ENCODE peak calls at places on chromosome 18, in seven cellular contexts. T is HCT116; N is AG10803; C is fibroblast of mammary gland; L is pancreas; U is GM23338; I is CD4-positive, alpha-beta T cell. J is an unnamed sample.

GRCh38 chr18:48902856-48903601 is 47.7 kb downstream of the SMAD7 start:
- DNase-seq in T (no peak), N (peak; percentile 64), I (no peak), C (peak; percentile 81), U (no peak), L (no peak), J (no peak)

GRCh38 chr18:24426398-24427294 is at the start of gene IMPACT:
- DNase-seq in N (peak; percentile 80), C (peak; percentile 72), T (peak; percentile 54), L (peak; percentile 77), U (peak; percentile 97), I (peak; percentile 52), J (peak; percentile 92)

GRCh38 chr18:27175914-27176313 is 9.2 kb downstream of the CHST9 start:
- DNase-seq in C (no peak), L (no peak), N (no peak), U (peak; percentile 85), I (no peak), T (no peak), J (no peak)

GRCh38 chr18:46705521-46705920 is 48.5 kb upstream of the LOXHD1 start:
- DNase-seq in I (no peak), N (no peak), C (no peak), T (no peak), U (peak; percentile 66), L (no peak), J (no peak)

GRCh38 chr18:62399781-62400308 is 74.7 kb downstream of the TNFRSF11A start:
- DNase-seq in C (no peak), L (no peak), U (peak; percentile 79), N (no peak), I (no peak), T (no peak), J (no peak)

GRCh38 chr18:10838594-10838993 is 310.8 kb downstream of the PIEZO2 start:
- DNase-seq in N (no peak), L (no peak), U (no peak), I (no peak), T (no peak), C (peak; percentile 8), J (no peak)

GRCh38 chr18:730692-731091 is 18.3 kb upstream of the ENOSF1 start:
- DNase-seq in C (no peak), T (no peak), N (no peak), L (no peak), U (no peak), I (no peak), J (no peak)

GRCh38 chr18:31778391-31778950 is 17.8 kb upstream of the SLC25A52 start:
- DNase-seq in N (no peak), C (no peak), U (no peak), L (no peak), I (no peak), T (no peak), J (no peak)

GRCh38 chr18:9861933-9862332 is 23.8 kb upstream of the TXNDC2 start:
- DNase-seq in L (no peak), N (no peak), I (no peak), U (no peak), T (no peak), C (no peak), J (no peak)

GRCh38 chr18:9140381-9140780 is 3.8 kb downstream of the ANKRD12 start:
- DNase-seq in U (no peak), C (no peak), L (no peak), N (no peak), T (no peak), I (no peak), J (no peak)

GRCh38 chr18:10477863-10478260 is 23.4 kb downstream of the APCDD1 start:
- DNase-seq in U (peak; percentile 41), L (no peak), C (no peak), N (no peak), T (no peak), I (no peak), J (no peak)

DNA sequence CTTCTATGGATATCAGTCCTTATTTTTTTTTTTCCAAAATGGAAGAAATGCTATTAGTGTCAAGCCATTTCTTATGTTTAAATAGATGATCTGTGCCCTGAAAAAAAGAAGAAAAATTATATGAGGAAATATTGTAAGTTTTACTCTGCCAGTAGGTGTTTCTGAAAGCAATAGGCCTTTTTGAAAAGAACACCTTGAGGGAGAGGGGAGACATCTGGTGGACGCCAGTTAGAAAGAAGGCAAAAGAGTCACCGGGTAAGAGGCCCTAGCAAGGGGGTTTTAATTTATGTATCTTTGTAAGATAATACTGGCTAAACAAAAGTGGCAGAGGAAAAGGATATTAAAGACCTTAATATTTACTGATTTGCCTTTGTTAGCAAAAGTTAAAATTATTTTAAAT is 56.1 kb downstream of the DYNAP start:
- DNase-seq in L (peak; percentile 3), I (no peak), N (no peak), T (peak; percentile 34), U (peak; percentile 72), C (peak; percentile 22), J (no peak)
- TF ChIP-seq CTCF in L (peak; percentile 21), I (no peak), N (peak; percentile 21), T (peak; percentile 66), U (peak; percentile 81), C (peak; percentile 35), J (peak; percentile 67)

GRCh38 chr18:63422862-63423304 is 607 bp upstream of the VPS4B start:
- DNase-seq in T (peak; percentile 18), U (no peak), L (no peak), C (no peak), N (no peak), I (no peak), J (no peak)
- TF ChIP-seq CTCF in T (no peak), U (no peak), L (no peak), C (no peak), N (no peak), I (no peak), J (peak; percentile 0)

DNA sequence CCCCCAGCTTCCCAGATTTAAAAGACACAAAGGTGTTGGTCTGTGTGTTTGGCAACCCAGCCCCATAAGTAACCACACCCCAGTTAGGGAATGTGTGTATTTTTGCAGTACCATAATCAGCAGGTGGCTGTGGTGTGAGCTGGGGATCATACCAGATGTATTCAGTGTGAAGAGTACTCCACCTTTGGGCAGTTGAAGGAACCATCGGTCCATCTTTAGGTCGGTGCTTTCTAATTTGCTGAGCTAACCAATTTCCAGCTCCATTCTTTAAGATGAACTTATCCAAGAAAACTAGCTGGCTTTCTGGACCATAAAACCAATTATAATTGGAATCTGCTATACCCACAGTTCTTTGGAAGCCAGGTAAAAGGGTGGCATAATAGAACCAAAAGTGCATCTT is 3.2 kb downstream of the DSEL start:
- DNase-seq in T (no peak), U (peak; percentile 25), I (no peak), L (no peak), N (no peak), C (no peak), J (no peak)
- TF ChIP-seq CTCF in T (no peak), U (peak; percentile 57), I (no peak), L (no peak), N (no peak), C (no peak), J (no peak)

GRCh38 chr18:36649205-36649604 is 179.6 kb downstream of the TPGS2 start:
- DNase-seq in N (no peak), I (no peak), T (no peak), L (no peak), C (no peak), U (peak; percentile 30), J (peak; percentile 20)
- TF ChIP-seq CTCF in N (no peak), I (no peak), T (no peak), L (no peak), C (no peak), U (peak; percentile 46), J (no peak)

DNA sequence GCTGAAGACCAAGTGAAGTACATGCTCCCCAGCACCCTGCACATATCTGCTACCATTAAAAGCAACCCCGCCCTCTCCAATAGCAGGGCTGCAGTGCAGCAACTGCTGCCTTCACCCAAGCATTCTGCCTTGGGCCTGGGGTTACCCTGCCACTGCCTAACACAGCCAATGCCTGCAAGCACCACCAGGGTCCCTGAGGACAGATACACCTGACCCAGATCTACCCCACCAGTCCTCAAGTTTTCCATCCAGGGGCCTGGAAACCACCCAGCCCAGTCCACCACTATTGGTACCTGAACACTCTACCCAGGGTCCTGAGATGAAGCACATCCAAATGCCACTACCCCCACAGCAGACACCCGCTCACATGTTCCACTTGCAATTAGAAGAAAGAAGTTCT is 181.1 kb upstream of the RBBP8 start:
- DNase-seq in C (no peak), N (no peak), U (no peak), I (no peak), T (no peak), L (no peak), J (no peak)
- TF ChIP-seq CTCF in C (no peak), N (no peak), U (no peak), I (no peak), T (no peak), L (no peak), J (no peak)

GRCh38 chr18:74459877-74460276 is 2.8 kb upstream of the DIPK1C start:
- DNase-seq in C (no peak), T (no peak), U (peak; percentile 83), L (no peak), N (no peak), I (no peak), J (no peak)
- TF ChIP-seq CTCF in C (peak; percentile 23), T (peak; percentile 33), U (peak; percentile 40), L (no peak), N (peak; percentile 28), I (no peak), J (peak; percentile 65)

DNA sequence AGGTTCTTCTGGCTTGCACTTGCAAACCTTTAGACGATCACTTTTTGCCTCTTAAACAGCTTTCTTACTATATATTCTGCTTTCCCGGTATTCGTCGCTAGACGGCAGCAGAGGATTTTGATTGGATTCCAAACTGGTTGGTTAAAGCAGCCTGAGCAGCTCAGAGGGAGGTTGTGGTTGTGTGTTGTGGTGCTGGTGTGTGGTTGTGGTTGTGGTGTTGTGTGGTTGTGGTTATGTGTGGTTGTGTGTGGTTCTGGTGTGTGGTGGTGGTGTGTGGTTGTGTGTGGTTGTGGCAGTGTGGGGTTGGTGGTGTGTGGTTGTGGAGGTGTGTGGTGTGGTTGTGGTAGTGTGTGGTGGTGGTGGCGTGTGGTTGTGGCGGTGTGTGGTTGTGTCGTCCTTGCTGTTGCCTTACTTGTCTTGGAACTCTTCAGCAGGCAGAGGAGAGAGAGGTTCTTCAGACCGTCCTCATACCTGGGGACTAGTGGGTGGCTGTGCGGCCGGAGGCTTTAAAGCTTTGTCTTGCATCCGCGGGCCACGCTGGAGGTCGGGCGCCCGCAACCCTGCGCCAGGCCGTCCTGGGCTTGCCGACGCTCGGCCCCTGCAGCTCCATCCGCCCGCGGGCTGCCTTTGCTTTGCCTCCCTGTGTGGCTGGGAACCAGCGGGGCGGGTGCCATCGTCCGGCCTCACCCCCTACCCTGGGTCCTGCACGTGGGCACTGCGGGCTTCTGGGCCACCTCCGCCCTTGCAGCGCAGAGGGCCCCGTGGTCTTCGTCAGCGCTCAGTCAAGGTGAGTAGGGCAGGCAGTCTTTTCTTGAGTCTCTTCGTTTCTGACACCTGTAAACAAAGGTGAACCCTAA is 190.8 kb downstream of the ARHGAP28 start:
- DNase-seq in L (peak; percentile 59), U (peak; percentile 90), C (peak; percentile 77), T (no peak), N (peak; percentile 66), I (no peak), J (no peak)
- TF ChIP-seq CTCF in L (peak; percentile 52), U (peak; percentile 88), C (peak; percentile 98), T (peak; percentile 24), N (peak; percentile 90), I (no peak), J (peak; percentile 81)

GRCh38 chr18:77765468-77765867 is 515.8 kb downstream of the GALR1 start:
- DNase-seq in L (no peak), N (no peak), T (no peak), C (peak; percentile 6), U (peak; percentile 29), I (no peak), J (no peak)
- TF ChIP-seq CTCF in L (no peak), N (peak; percentile 3), T (no peak), C (no peak), U (peak; percentile 59), I (no peak), J (peak; percentile 83)

J was measured in type B pancreatic cell.